ENCODE peak calls at places on chromosomes 4 and X, in four cellular contexts. D is amniotic epithelial cell, T is nucleus accumbens, S is nephron progenitor cell. F is an unnamed sample.

GRCh38 chr4:47744253-47744652 is 93.6 kb downstream of the CORIN start:
- DNase-seq in D (peak; percentile 19), T (no peak), S (no peak), F (no peak)

GRCh38 chrX:17616936-17617335 is 120.4 kb upstream of the SCML1 start:
- DNase-seq in D (no peak), T (no peak), S (no peak), F (no peak)

GRCh38 chr4:84389406-84389805 is 109.7 kb downstream of the NKX6-1 start:
- DNase-seq in D (no peak), T (no peak), S (no peak), F (no peak)

GRCh38 chr4:152359208-152360044 is 176.5 kb downstream of the FBXW7 start:
- DNase-seq in D (no peak), T (no peak), S (no peak), F (no peak)

GRCh38 chrX:124282580-124282979 is 49.9 kb upstream of the TEX13D start:
- DNase-seq in D (no peak), T (no peak), S (no peak), F (no peak)

GRCh38 chrX:134255555-134255954 is 18.6 kb downstream of the CCDC160 start:
- DNase-seq in D (no peak), T (no peak), S (no peak), F (no peak)

GRCh38 chr4:75673959-75674328 is 733 bp upstream of the G3BP2 start:
- DNase-seq in D (peak; percentile 42), T (no peak), S (no peak), F (no peak)

GRCh38 chr4:108010167-108010566 is 20.5 kb downstream of the HADH start:
- DNase-seq in D (peak; percentile 76), T (no peak), S (no peak), F (no peak)

GRCh38 chr4:80731436-80731835 is 299.1 kb upstream of the BMP3 start:
- DNase-seq in D (no peak), T (no peak), S (no peak), F (no peak)

GRCh38 chr4:185656467-185656890 is 121.2 kb upstream of the PDLIM3 start:
- DNase-seq in D (peak; percentile 38), T (peak; percentile 46), S (no peak), F (no peak)

GRCh38 chrX:19554786-19555185 is 39.5 kb upstream of the MAP3K15 start:
- DNase-seq in D (peak; percentile 76), T (no peak), S (no peak), F (no peak)

GRCh38 chrX:63466690-63467089 is 115.6 kb upstream of the SPIN4 start:
- DNase-seq in D (no peak), T (no peak), S (no peak), F (no peak)

GRCh38 chr4:173534439-173534838 is 4.4 kb upstream of the HAND2 start:
- DNase-seq in D (no peak), T (no peak), S (no peak), F (no peak)

GRCh38 chr4:184010696-184011095 is 105.6 kb downstream of the STOX2 start:
- DNase-seq in D (no peak), T (no peak), S (no peak), F (no peak)

GRCh38 chr4:47061435-47061834 is 30.1 kb downstream of the GABRB1 start:
- DNase-seq in D (peak; percentile 53), T (no peak), S (no peak), F (no peak)

GRCh38 chrX:94932278-94932965 is 1258.4 kb downstream of the FAM133A start:
- DNase-seq in D (no peak), T (no peak), S (no peak), F (no peak)

GRCh38 chr4:127555106-127555505 is 77.7 kb upstream of the INTU start:
- DNase-seq in D (no peak), T (no peak), S (no peak), F (no peak)

GRCh38 chr4:122617597-122618593 is 3.0 kb downstream of the IL21 start:
- DNase-seq in D (peak; percentile 34), T (no peak), S (no peak), F (no peak)

GRCh38 chr4:16461362-16461761 is 235.1 kb upstream of the TAPT1 start:
- DNase-seq in D (no peak), T (no peak), S (no peak), F (no peak)

GRCh38 chr4:7939377-7940108 is at the start of gene AFAP1:
- DNase-seq in D (peak; percentile 73), T (peak; percentile 86), S (peak; percentile 98), F (peak; percentile 93)

GRCh38 chr4:39353478-39354177 is 12.5 kb downstream of the RFC1 start:
- DNase-seq in D (peak; percentile 76), T (no peak), S (no peak), F (peak; percentile 52)

GRCh38 chr4:5034206-5034605 is 14.9 kb upstream of the CYTL1 start:
- DNase-seq in D (no peak), T (no peak), S (no peak), F (no peak)

GRCh38 chr4:140094701-140095420 is 59.1 kb downstream of the MAML3 start:
- DNase-seq in D (no peak), T (peak; percentile 42), S (peak; percentile 33), F (no peak)

GRCh38 chr4:179110356-179110755 is 1668.1 kb upstream of the AGA start:
- DNase-seq in D (peak; percentile 53), T (no peak), S (no peak), F (no peak)

GRCh38 chr4:93317571-93317970 is 511.0 kb upstream of the ATOH1 start:
- DNase-seq in D (no peak), T (no peak), S (no peak), F (no peak)

GRCh38 chr4:117983541-117984451 is 50.5 kb upstream of the NDST3 start:
- DNase-seq in D (peak; percentile 93), T (no peak), S (no peak), F (no peak)

GRCh38 chrX:101347859-101348451 is 587 bp downstream of the TIMM8A start:
- DNase-seq in D (peak; percentile 48), T (no peak), S (no peak), F (no peak)

GRCh38 chrX:107728342-107729099 is 47.1 kb downstream of the TSC22D3 start:
- DNase-seq in D (no peak), T (peak; percentile 5), S (no peak), F (no peak)

GRCh38 chr4:123278755-123279154 is 117.8 kb upstream of the SPRY1 start:
- DNase-seq in D (peak; percentile 9), T (no peak), S (no peak), F (no peak)

GRCh38 chr4:13704020-13704419 is 76.5 kb upstream of the BOD1L1 start:
- DNase-seq in D (no peak), T (no peak), S (no peak), F (no peak)

GRCh38 chrX:51336584-51336983 is 4.0 kb downstream of the NUDT10 start:
- DNase-seq in D (peak; percentile 22), T (peak; percentile 15), S (peak; percentile 5), F (no peak)

GRCh38 chr4:90074322-90074886 is 52.8 kb upstream of the CCSER1 start:
- DNase-seq in D (no peak), T (no peak), S (no peak), F (no peak)

GRCh38 chr4:1493540-1494287 is 87.5 kb upstream of the NKX1-1 start:
- DNase-seq in D (no peak), T (no peak), S (no peak), F (no peak)

GRCh38 chrX:154516655-154517100 is 646 bp upstream of the FAM3A start:
- DNase-seq in D (peak; percentile 95), T (no peak), S (no peak), F (no peak)

GRCh38 chrX:38768079-38768478 is 33.2 kb upstream of the MID1IP1 start:
- DNase-seq in D (peak; percentile 11), T (no peak), S (no peak), F (no peak)

GRCh38 chr4:108492816-108493595 is 127.4 kb upstream of the RPL34 start:
- DNase-seq in D (peak; percentile 18), T (no peak), S (peak; percentile 22), F (no peak)

F was measured in GM18507.